ENCODE peak calls at places on chromosomes 1 and 21, in five cellular contexts. G is nephron progenitor cell, I is fibroblast of pulmonary artery, W is foreskin fibroblast, S is thoracic aorta. Z is an unnamed sample.

GRCh38 chr1:185896863-185897262 is 162.7 kb downstream of the HMCN1 start:
- DNase-seq in I (peak), G (no peak), W (peak), S (no peak), Z (no peak)

GRCh38 chr1:25694167-25694566 is 77.6 kb downstream of the MAN1C1 start:
- DNase-seq in I (no peak), W (peak), G (no peak), S (peak), Z (no peak)

GRCh38 chr1:61536174-61536573 is 188.8 kb downstream of the TM2D1 start:
- DNase-seq in G (no peak), I (no peak), W (no peak), S (no peak), Z (no peak)

GRCh38 chr1:202144510-202145324 is at the start of gene ARL8A:
- DNase-seq in S (no peak), I (no peak), W (peak), G (peak), Z (peak)

GRCh38 chr1:155218854-155219591 is 10.5 kb downstream of the MTX1 start:
- DNase-seq in W (peak), G (peak), I (peak), S (no peak), Z (no peak)

GRCh38 chr1:10516925-10517676 is 42.4 kb downstream of the PEX14 start:
- DNase-seq in G (no peak), I (no peak), W (no peak), S (no peak), Z (no peak)

GRCh38 chr1:12014141-12014981 is 4.9 kb upstream of the MIIP start:
- DNase-seq in S (no peak), G (no peak), W (peak), I (no peak), Z (no peak)

GRCh38 chr1:230572121-230573083 is 69.9 kb upstream of the COG2 start:
- DNase-seq in G (peak), W (no peak), S (no peak), I (peak), Z (no peak)

GRCh38 chr1:53373246-53373645 is 45.4 kb upstream of the LRP8 start:
- DNase-seq in S (no peak), W (no peak), G (no peak), I (no peak), Z (no peak)

GRCh38 chr1:115507916-115508315 is 133.9 kb upstream of the VANGL1 start:
- DNase-seq in S (no peak), G (no peak), I (peak), W (no peak), Z (no peak)

DNA sequence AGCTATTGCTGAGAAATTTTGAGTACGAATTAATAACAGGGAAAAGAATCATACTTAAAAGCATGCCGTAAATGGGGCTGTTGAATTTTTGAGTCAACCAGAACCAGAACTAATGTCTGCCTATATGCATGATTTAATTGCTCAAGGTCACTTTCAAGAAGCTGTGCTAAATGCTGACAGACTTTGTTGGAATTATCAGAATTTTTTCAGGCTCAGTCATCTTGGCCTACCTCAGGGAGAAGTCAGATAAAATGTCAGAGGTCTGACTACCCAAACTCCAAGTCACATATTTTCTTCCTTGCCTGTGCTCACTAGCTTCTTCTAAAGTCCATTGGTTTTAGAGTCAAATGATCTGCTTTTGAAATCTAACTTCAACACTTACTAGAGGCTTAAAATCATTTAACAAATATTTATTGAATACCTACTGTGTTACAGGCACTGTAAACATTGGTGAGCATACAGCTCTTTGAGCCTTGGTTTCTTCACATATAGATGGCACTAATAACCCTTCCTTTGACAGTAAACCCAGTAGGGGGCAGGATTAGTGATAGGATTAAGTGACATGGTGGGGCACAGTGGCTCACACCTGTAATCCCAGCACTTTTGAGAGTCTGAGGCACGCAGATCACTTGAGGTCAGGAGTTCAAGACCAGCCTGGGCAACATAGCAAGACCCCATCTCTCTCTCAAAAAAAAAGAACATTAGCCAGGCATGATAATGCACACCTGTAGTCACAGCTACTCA is 121.2 kb upstream of the SLC44A3 start:
- DNase-seq in G (no peak), I (peak), S (no peak), W (peak), Z (no peak)
- TF ChIP-seq CTCF in G (no peak), I (no peak), S (no peak), W (peak), Z (no peak)

GRCh38 chr21:26715878-26716506 is 129.2 kb downstream of the ADAMTS1 start:
- DNase-seq in W (peak), I (peak), S (no peak), G (peak), Z (peak)
- TF ChIP-seq CTCF in W (peak), I (peak), S (peak), G (peak), Z (peak)

GRCh38 chr1:167122568-167122967 is 28.7 kb downstream of the STYXL2 start:
- DNase-seq in G (no peak), S (no peak), I (no peak), W (no peak), Z (no peak)

GRCh38 chr1:167121375-167122120 is 27.7 kb downstream of the STYXL2 start:
- DNase-seq in W (peak), G (peak), I (no peak), S (no peak), Z (peak)

GRCh38 chr1:167120899-167121298 is 27.0 kb downstream of the STYXL2 start:
- DNase-seq in G (no peak), W (no peak), I (no peak), S (no peak), Z (no peak)

GRCh38 chr1:167119696-167120095 is 25.8 kb downstream of the STYXL2 start:
- DNase-seq in S (no peak), G (no peak), I (no peak), W (no peak), Z (no peak)

GRCh38 chr1:167122121-167122480 is 28.2 kb downstream of the STYXL2 start:
- DNase-seq in I (no peak), G (no peak), S (no peak), W (no peak), Z (no peak)
- TF ChIP-seq CTCF in I (no peak), G (no peak), S (no peak), W (no peak), Z (no peak)

GRCh38 chr1:43653339-43653738 is 3.4 kb downstream of the KDM4A start:
- DNase-seq in S (no peak), W (peak), I (peak), G (no peak), Z (no peak)
- TF ChIP-seq CTCF in S (no peak), W (peak), I (peak), G (no peak), Z (peak)

DNA sequence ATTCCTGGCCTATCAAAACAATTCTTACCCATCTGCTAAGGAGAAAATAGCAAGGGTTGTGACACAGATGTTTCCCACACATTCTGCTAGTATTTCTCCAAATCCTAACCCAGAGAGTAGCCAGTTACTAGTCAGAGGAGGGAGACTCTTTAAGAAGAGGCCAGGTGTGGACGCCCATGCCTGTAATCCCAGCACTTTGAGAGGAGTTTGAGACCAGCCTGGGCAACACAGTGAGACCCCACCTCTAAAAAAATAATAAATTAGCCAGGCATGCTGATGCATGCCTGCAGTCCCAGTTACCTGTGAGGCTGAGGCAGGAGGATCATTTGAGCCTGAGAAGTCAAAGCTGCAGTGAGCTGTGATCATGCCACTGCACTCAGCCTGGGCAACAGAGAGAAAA is 28.6 kb downstream of the NVL start:
- DNase-seq in G (no peak), I (no peak), S (no peak), W (peak), Z (no peak)
- TF ChIP-seq CTCF in G (no peak), I (no peak), S (no peak), W (no peak), Z (no peak)

DNA sequence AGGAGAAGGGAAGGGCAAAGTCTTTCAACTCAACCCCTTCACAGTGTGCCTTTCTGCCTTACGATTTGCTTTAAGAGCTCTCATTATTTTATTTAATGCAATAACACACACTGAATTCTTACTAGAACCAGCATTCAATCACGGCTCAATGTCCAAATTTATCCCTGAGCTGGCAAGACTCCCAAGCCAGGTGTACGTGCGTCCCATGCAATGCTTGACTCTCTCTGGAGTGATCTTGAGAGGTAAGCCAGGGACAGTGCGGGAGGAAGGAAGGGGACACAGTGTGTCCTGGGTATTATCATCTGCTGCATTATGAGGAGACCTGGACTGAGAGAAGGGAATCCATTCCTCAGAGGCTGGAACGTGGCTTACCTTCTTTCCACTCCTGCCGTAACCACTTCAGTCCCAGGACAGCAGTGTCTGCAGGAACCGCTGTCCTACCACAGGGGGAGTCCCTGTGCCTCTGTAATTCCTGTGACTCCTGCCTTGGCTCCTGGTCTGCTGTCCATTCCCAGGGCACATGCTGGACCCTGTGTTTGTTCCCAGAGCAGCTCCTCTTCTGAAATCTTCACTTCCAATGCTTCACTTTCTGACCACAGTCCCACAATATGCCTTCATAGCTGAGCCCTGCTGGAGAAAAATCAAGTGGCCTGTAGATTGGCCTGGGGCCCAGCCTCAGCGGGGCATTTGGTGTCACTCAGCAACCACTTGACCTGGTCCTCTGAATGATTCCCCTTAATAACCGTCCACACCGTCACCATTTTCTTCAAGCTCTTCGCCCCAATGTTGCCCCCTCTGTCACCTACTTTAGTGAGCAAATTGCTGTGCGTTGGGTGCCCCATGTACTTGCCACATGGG is 28.6 kb upstream of the STUM start:
- DNase-seq in W (no peak), S (no peak), I (no peak), G (no peak), Z (no peak)
- TF ChIP-seq CTCF in W (no peak), S (no peak), I (no peak), G (peak), Z (peak)

GRCh38 chr1:99665212-99665611 is 19.3 kb downstream of the PALMD start:
- DNase-seq in I (no peak), G (no peak), S (no peak), W (no peak), Z (no peak)
- TF ChIP-seq CTCF in I (no peak), G (no peak), S (no peak), W (no peak), Z (no peak)

GRCh38 chr1:64654519-64655341 is 90.1 kb upstream of the RAVER2 start:
- DNase-seq in S (no peak), G (no peak), I (peak), W (peak), Z (no peak)
- TF ChIP-seq CTCF in S (no peak), G (no peak), I (no peak), W (peak), Z (no peak)

Z was measured in progenitor cell of endocrine pancreas.